ENCODE peak calls at places on chromosome 16, in seven cellular contexts. C is brain microvascular endothelial cell, Q is H9, E is breast epithelium, R is lower lobe of right lung, H is lung, D is tibial nerve. U is an unnamed sample.

GRCh38 chr16:53714080-53715050 is 10.4 kb downstream of the FTO start:
- DNase-seq in E (no peak), D (no peak), C (no peak), H (no peak), R (no peak), Q (no peak), U (no peak)

GRCh38 chr16:84725481-84726078 is 25.8 kb downstream of the USP10 start:
- DNase-seq in R (no peak), Q (no peak), H (no peak), D (no peak), E (no peak), C (no peak), U (no peak)

GRCh38 chr16:7601100-7601499 is 268.5 kb downstream of the RBFOX1 start:
- DNase-seq in C (no peak), Q (no peak), D (no peak), R (no peak), H (no peak), E (no peak), U (no peak)

GRCh38 chr16:70160821-70161220 is 12.8 kb upstream of the CLEC18C start:
- DNase-seq in C (no peak), Q (no peak), E (no peak), R (no peak), H (no peak), D (no peak), U (no peak)

GRCh38 chr16:63981639-63982038 is 1140.2 kb downstream of the CDH11 start:
- DNase-seq in Q (no peak), D (no peak), C (no peak), H (no peak), E (no peak), R (no peak), U (no peak)

GRCh38 chr16:10885246-10885645 is 8.2 kb downstream of the CIITA start:
- DNase-seq in Q (no peak), D (peak; percentile 36), C (no peak), H (no peak), E (no peak), R (no peak), U (no peak)

GRCh38 chr16:73034374-73034773 is 13.6 kb downstream of the ZFHX3 start:
- DNase-seq in C (no peak), Q (no peak), E (no peak), D (no peak), H (no peak), R (no peak), U (no peak)

GRCh38 chr16:3509470-3509928 is 8.7 kb downstream of the CLUAP1 start:
- DNase-seq in E (peak; percentile 67), H (no peak), D (no peak), Q (peak; percentile 5), R (no peak), C (no peak), U (no peak)

GRCh38 chr16:77700846-77701245 is 21.5 kb upstream of the NUDT7 start:
- DNase-seq in E (no peak), D (no peak), R (no peak), Q (no peak), H (no peak), C (no peak), U (no peak)

GRCh38 chr16:84043486-84044107 is 1.0 kb upstream of the SLC38A8 start:
- DNase-seq in R (peak; percentile 31), E (no peak), D (no peak), C (no peak), H (no peak), Q (no peak), U (no peak)

GRCh38 chr16:67017810-67018488 is 11.0 kb upstream of the CBFB start:
- DNase-seq in R (peak; percentile 75), E (peak; percentile 52), Q (peak; percentile 96), H (peak; percentile 85), C (peak; percentile 93), D (peak; percentile 54), U (peak; percentile 89)

GRCh38 chr16:3519581-3519980 is 18.8 kb downstream of the CLUAP1 start:
- DNase-seq in R (no peak), D (no peak), E (no peak), Q (no peak), H (no peak), C (no peak), U (no peak)

GRCh38 chr16:1976951-1977874 is 4.1 kb downstream of the NOXO1 start:
- DNase-seq in C (no peak), R (peak; percentile 41), Q (no peak), H (no peak), E (no peak), D (no peak), U (no peak)

GRCh38 chr16:81836279-81837054 is 57.4 kb downstream of the PLCG2 start:
- DNase-seq in C (no peak), E (no peak), R (no peak), H (no peak), Q (no peak), D (no peak), U (no peak)

GRCh38 chr16:27401768-27402568 is at the start of gene IL21R:
- DNase-seq in E (peak; percentile 24), D (no peak), Q (no peak), H (peak; percentile 58), R (peak; percentile 82), C (peak; percentile 59), U (no peak)

GRCh38 chr16:71927383-71927782 is 32.1 kb downstream of the IST1 start:
- DNase-seq in Q (no peak), C (peak; percentile 77), E (peak; percentile 86), D (peak; percentile 40), H (peak; percentile 34), R (no peak), U (peak; percentile 76)

GRCh38 chr16:9119795-9120194 is 28.4 kb downstream of the HAPSTR1 start:
- DNase-seq in Q (no peak), E (peak; percentile 27), H (peak; percentile 28), R (no peak), D (peak; percentile 47), C (no peak), U (no peak)

GRCh38 chr16:19696312-19696711 is 21.7 kb downstream of the KNOP1 start:
- DNase-seq in Q (no peak), D (peak; percentile 89), E (peak; percentile 74), H (peak; percentile 78), C (peak; percentile 92), R (peak; percentile 74), U (no peak)

GRCh38 chr16:11456741-11457140 is 111.5 kb downstream of the RMI2 start:
- DNase-seq in C (no peak), Q (no peak), R (no peak), D (no peak), E (no peak), H (no peak), U (no peak)

GRCh38 chr16:25817295-25817694 is 125.5 kb downstream of the HS3ST4 start:
- DNase-seq in Q (no peak), D (no peak), R (no peak), C (no peak), E (no peak), H (no peak), U (no peak)
- H3K27ac ChIP-seq in Q (no peak overlapping the region), D (no peak overlapping the region), R (no peak overlapping the region), C (no peak overlapping the region), E (no peak overlapping the region), H (no peak overlapping the region), U (no peak overlapping the region)

GRCh38 chr16:49637933-49638695 is 217.8 kb downstream of the ZNF423 start:
- DNase-seq in E (no peak), C (no peak), Q (no peak), H (no peak), R (no peak), D (no peak), U (no peak)

GRCh38 chr16:49638696-49639629 is 216.9 kb downstream of the ZNF423 start:
- DNase-seq in Q (no peak), E (no peak), H (no peak), C (no peak), D (no peak), R (no peak), U (no peak)

GRCh38 chr16:49641250-49641649 is 214.7 kb downstream of the ZNF423 start:
- DNase-seq in C (no peak), D (no peak), H (no peak), E (no peak), Q (no peak), R (no peak), U (no peak)

GRCh38 chr16:49640606-49641005 is 215.3 kb downstream of the ZNF423 start:
- DNase-seq in H (no peak), E (no peak), D (no peak), C (peak; percentile 10), R (no peak), Q (no peak), U (no peak)

GRCh38 chr16:49639739-49640388 is 216.0 kb downstream of the ZNF423 start:
- DNase-seq in H (no peak), C (peak; percentile 76), R (no peak), D (no peak), E (no peak), Q (no peak), U (no peak)
- H3K27ac ChIP-seq in H (peak overlapping the region; percentile 10), C (peak overlapping the region; percentile 28), R (peak overlapping the region; percentile 1), D (peak overlapping the region; percentile 71), E (peak overlapping the region; percentile 71), Q (no peak overlapping the region), U (no peak overlapping the region)

DNA sequence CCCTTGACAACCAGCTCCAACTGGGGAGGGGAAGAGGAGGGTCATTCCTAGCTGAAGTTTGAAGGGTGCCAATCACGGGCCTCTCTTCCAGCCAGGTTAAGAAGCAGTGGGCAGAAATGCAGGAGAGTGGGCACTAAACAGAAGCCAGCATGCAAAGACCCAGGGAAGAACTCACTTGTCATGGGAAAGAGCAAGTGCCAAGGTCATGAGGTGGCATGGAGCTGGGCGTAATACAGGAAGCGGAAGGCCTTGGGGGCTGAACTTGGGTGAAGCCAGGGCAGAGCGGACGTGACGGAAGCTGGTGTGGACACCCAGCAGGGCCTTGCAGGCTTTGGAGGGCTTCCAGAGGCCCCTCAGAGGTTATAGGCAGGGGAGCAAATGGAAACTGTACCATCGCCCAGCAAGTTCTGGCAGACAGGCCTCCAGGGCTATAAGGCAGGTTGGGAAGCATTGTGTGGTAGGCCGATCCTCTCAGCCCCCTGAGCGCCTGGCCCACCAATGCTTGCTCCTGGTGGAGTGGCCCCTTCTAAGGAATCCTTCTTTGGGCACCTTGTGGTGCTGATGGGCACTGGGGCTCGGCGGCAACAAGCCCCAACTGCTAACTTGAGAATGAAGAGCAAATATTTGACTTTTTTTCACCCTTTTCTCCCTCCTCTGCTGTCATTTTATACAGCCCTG is 301.9 kb downstream of the MAF start:
- DNase-seq in R (no peak), E (no peak), C (no peak), H (no peak), D (no peak), Q (no peak), U (no peak)
- H3K27ac ChIP-seq in R (no peak overlapping the region), E (no peak overlapping the region), C (no peak overlapping the region), H (no peak overlapping the region), D (no peak overlapping the region), Q (peak overlapping the region; percentile 18), U (no peak overlapping the region)

GRCh38 chr16:50023626-50024025 is 1.4 kb upstream of the CNEP1R1 start:
- DNase-seq in Q (no peak), H (no peak), E (no peak), C (no peak), R (no peak), D (no peak), U (no peak)

GRCh38 chr16:50025544-50025931 is 513 bp downstream of the CNEP1R1 start:
- DNase-seq in C (no peak), E (no peak), D (no peak), Q (no peak), H (no peak), R (no peak), U (no peak)

GRCh38 chr16:50024207-50024606 is 818 bp upstream of the CNEP1R1 start:
- DNase-seq in R (no peak), H (no peak), E (no peak), Q (no peak), D (no peak), C (no peak), U (no peak)

GRCh38 chr16:50027829-50028228 is 2.8 kb downstream of the CNEP1R1 start:
- DNase-seq in R (no peak), D (no peak), E (no peak), H (no peak), C (no peak), Q (no peak), U (no peak)

GRCh38 chr16:50024684-50025543 is at the start of gene CNEP1R1:
- DNase-seq in D (peak; percentile 96), E (peak; percentile 94), R (peak; percentile 94), H (peak; percentile 94), Q (peak; percentile 98), C (peak; percentile 94), U (peak; percentile 94)
- H3K27ac ChIP-seq in D (peak within 1 kb of the TSS; percentile 79), E (peak within 1 kb of the TSS; percentile 75), R (peak within 1 kb of the TSS; percentile 90), H (peak within 1 kb of the TSS; percentile 88), Q (no peak within 1 kb of the TSS), C (peak within 1 kb of the TSS; percentile 46), U (peak within 1 kb of the TSS; percentile 27)

U was measured in RWPE2.